ENCODE peak calls at places on chromosomes 13 and 19, in six cellular contexts. One of them, this sample, is unnamed.

GRCh38 chr19:11198769-11199469 is 1.6 kb upstream of the KANK2 start:
- DNase-seq in mucosa of descending colon: no peak
- DNase-seq in epithelial cell of proximal tubule: no peak
- DNase-seq in omental fat pad: no peak
- DNase-seq in psoas muscle: peak
- DNase-seq in cardiac muscle cell: no peak
- DNase-seq in this sample: no peak

GRCh38 chr13:101892296-101892695 is 439.8 kb downstream of the ITGBL1 start:
- DNase-seq in mucosa of descending colon: no peak
- DNase-seq in epithelial cell of proximal tubule: peak
- DNase-seq in omental fat pad: no peak
- DNase-seq in psoas muscle: no peak
- DNase-seq in cardiac muscle cell: no peak
- DNase-seq in this sample: no peak

GRCh38 chr19:50324331-50324730 is 4.8 kb downstream of the KCNC3 start:
- DNase-seq in mucosa of descending colon: no peak
- DNase-seq in epithelial cell of proximal tubule: no peak
- DNase-seq in omental fat pad: no peak
- DNase-seq in psoas muscle: peak
- DNase-seq in cardiac muscle cell: no peak
- DNase-seq in this sample: no peak

GRCh38 chr19:5785423-5785822 is 877 bp upstream of the PRR22 start:
- DNase-seq in mucosa of descending colon: no peak
- DNase-seq in epithelial cell of proximal tubule: no peak
- DNase-seq in omental fat pad: no peak
- DNase-seq in psoas muscle: no peak
- DNase-seq in cardiac muscle cell: no peak
- DNase-seq in this sample: no peak

GRCh38 chr19:18594096-18594823 is 5.7 kb downstream of the REX1BD start:
- DNase-seq in mucosa of descending colon: peak
- DNase-seq in epithelial cell of proximal tubule: no peak
- DNase-seq in omental fat pad: no peak
- DNase-seq in psoas muscle: peak
- DNase-seq in cardiac muscle cell: peak
- DNase-seq in this sample: peak

GRCh38 chr13:100290165-100290801 is 201.4 kb downstream of the PCCA start:
- DNase-seq in mucosa of descending colon: no peak
- DNase-seq in epithelial cell of proximal tubule: no peak
- DNase-seq in omental fat pad: no peak
- DNase-seq in psoas muscle: no peak
- DNase-seq in cardiac muscle cell: no peak
- DNase-seq in this sample: no peak

GRCh38 chr19:43656436-43656835 is 13.5 kb downstream of the PLAUR start:
- DNase-seq in mucosa of descending colon: no peak
- DNase-seq in epithelial cell of proximal tubule: no peak
- DNase-seq in omental fat pad: no peak
- DNase-seq in psoas muscle: no peak
- DNase-seq in cardiac muscle cell: no peak
- DNase-seq in this sample: no peak

GRCh38 chr19:14475251-14476073 is at the start of gene PTGER1:
- DNase-seq in mucosa of descending colon: peak
- DNase-seq in epithelial cell of proximal tubule: no peak
- DNase-seq in omental fat pad: no peak
- DNase-seq in psoas muscle: no peak
- DNase-seq in cardiac muscle cell: peak
- DNase-seq in this sample: no peak

GRCh38 chr19:48332662-48333466 is 7.5 kb downstream of the EMP3 start:
- DNase-seq in mucosa of descending colon: peak
- DNase-seq in epithelial cell of proximal tubule: peak
- DNase-seq in omental fat pad: peak
- DNase-seq in psoas muscle: peak
- DNase-seq in cardiac muscle cell: peak
- DNase-seq in this sample: peak

GRCh38 chr13:63110431-63110830 is 1694.8 kb upstream of the PCDH20 start:
- DNase-seq in mucosa of descending colon: no peak
- DNase-seq in epithelial cell of proximal tubule: no peak
- DNase-seq in omental fat pad: no peak
- DNase-seq in psoas muscle: no peak
- DNase-seq in cardiac muscle cell: no peak
- DNase-seq in this sample: no peak

GRCh38 chr13:73228546-73228945 is 169.7 kb downstream of the KLF5 start:
- DNase-seq in mucosa of descending colon: no peak
- DNase-seq in epithelial cell of proximal tubule: no peak
- DNase-seq in omental fat pad: no peak
- DNase-seq in psoas muscle: no peak
- DNase-seq in cardiac muscle cell: no peak
- DNase-seq in this sample: no peak

GRCh38 chr19:39398297-39398864 is 7.2 kb downstream of the MED29 start:
- DNase-seq in mucosa of descending colon: peak
- DNase-seq in epithelial cell of proximal tubule: no peak
- DNase-seq in omental fat pad: no peak
- DNase-seq in psoas muscle: peak
- DNase-seq in cardiac muscle cell: no peak
- DNase-seq in this sample: no peak

GRCh38 chr13:112469071-112469745 is 93.1 kb downstream of the SPACA7 start:
- DNase-seq in mucosa of descending colon: no peak
- DNase-seq in epithelial cell of proximal tubule: no peak
- DNase-seq in omental fat pad: no peak
- DNase-seq in psoas muscle: no peak
- DNase-seq in cardiac muscle cell: no peak
- DNase-seq in this sample: no peak

GRCh38 chr13:73337511-73337910 is 278.7 kb downstream of the KLF5 start:
- DNase-seq in mucosa of descending colon: no peak
- DNase-seq in epithelial cell of proximal tubule: no peak
- DNase-seq in omental fat pad: no peak
- DNase-seq in psoas muscle: no peak
- DNase-seq in cardiac muscle cell: no peak
- DNase-seq in this sample: no peak

GRCh38 chr19:29872224-29872731 is 60.5 kb downstream of the CCNE1 start:
- DNase-seq in mucosa of descending colon: no peak
- DNase-seq in epithelial cell of proximal tubule: no peak
- DNase-seq in omental fat pad: no peak
- DNase-seq in psoas muscle: no peak
- DNase-seq in cardiac muscle cell: peak
- DNase-seq in this sample: no peak

GRCh38 chr19:29873024-29873800 is 61.4 kb downstream of the CCNE1 start:
- DNase-seq in mucosa of descending colon: peak
- DNase-seq in epithelial cell of proximal tubule: no peak
- DNase-seq in omental fat pad: peak
- DNase-seq in psoas muscle: peak
- DNase-seq in cardiac muscle cell: peak
- DNase-seq in this sample: peak

GRCh38 chr19:29875931-29876330 is 64.1 kb downstream of the CCNE1 start:
- DNase-seq in mucosa of descending colon: no peak
- DNase-seq in epithelial cell of proximal tubule: no peak
- DNase-seq in omental fat pad: no peak
- DNase-seq in psoas muscle: no peak
- DNase-seq in cardiac muscle cell: no peak
- DNase-seq in this sample: no peak

GRCh38 chr19:29876414-29876813 is 64.6 kb downstream of the CCNE1 start:
- DNase-seq in mucosa of descending colon: no peak
- DNase-seq in epithelial cell of proximal tubule: no peak
- DNase-seq in omental fat pad: no peak
- DNase-seq in psoas muscle: no peak
- DNase-seq in cardiac muscle cell: no peak
- DNase-seq in this sample: no peak

GRCh38 chr19:29873801-29874575 is 62.2 kb downstream of the CCNE1 start:
- DNase-seq in mucosa of descending colon: no peak
- DNase-seq in epithelial cell of proximal tubule: no peak
- DNase-seq in omental fat pad: no peak
- DNase-seq in psoas muscle: no peak
- DNase-seq in cardiac muscle cell: no peak
- DNase-seq in this sample: no peak
- TF ChIP-seq CTCF in mucosa of descending colon: no peak
- TF ChIP-seq CTCF in epithelial cell of proximal tubule: no peak
- TF ChIP-seq CTCF in omental fat pad: no peak
- TF ChIP-seq CTCF in psoas muscle: no peak
- TF ChIP-seq CTCF in cardiac muscle cell: peak
- TF ChIP-seq CTCF in this sample: no peak

GRCh38 chr13:46605089-46605488 is 52.1 kb downstream of the LRCH1 start:
- DNase-seq in mucosa of descending colon: no peak
- DNase-seq in epithelial cell of proximal tubule: no peak
- DNase-seq in omental fat pad: no peak
- DNase-seq in psoas muscle: no peak
- DNase-seq in cardiac muscle cell: no peak
- DNase-seq in this sample: no peak

GRCh38 chr13:46600943-46601311 is 48.0 kb downstream of the LRCH1 start:
- DNase-seq in mucosa of descending colon: no peak
- DNase-seq in epithelial cell of proximal tubule: no peak
- DNase-seq in omental fat pad: no peak
- DNase-seq in psoas muscle: no peak
- DNase-seq in cardiac muscle cell: no peak
- DNase-seq in this sample: no peak

GRCh38 chr13:46602531-46602930 is 49.6 kb downstream of the LRCH1 start:
- DNase-seq in mucosa of descending colon: no peak
- DNase-seq in epithelial cell of proximal tubule: no peak
- DNase-seq in omental fat pad: no peak
- DNase-seq in psoas muscle: no peak
- DNase-seq in cardiac muscle cell: no peak
- DNase-seq in this sample: no peak

GRCh38 chr13:46604226-46604968 is 51.4 kb downstream of the LRCH1 start:
- DNase-seq in mucosa of descending colon: no peak
- DNase-seq in epithelial cell of proximal tubule: no peak
- DNase-seq in omental fat pad: no peak
- DNase-seq in psoas muscle: no peak
- DNase-seq in cardiac muscle cell: no peak
- DNase-seq in this sample: no peak

GRCh38 chr13:46603165-46603603 is 50.2 kb downstream of the LRCH1 start:
- DNase-seq in mucosa of descending colon: no peak
- DNase-seq in epithelial cell of proximal tubule: no peak
- DNase-seq in omental fat pad: no peak
- DNase-seq in psoas muscle: no peak
- DNase-seq in cardiac muscle cell: no peak
- DNase-seq in this sample: no peak
- TF ChIP-seq CTCF in mucosa of descending colon: no peak
- TF ChIP-seq CTCF in epithelial cell of proximal tubule: peak
- TF ChIP-seq CTCF in omental fat pad: no peak
- TF ChIP-seq CTCF in psoas muscle: no peak
- TF ChIP-seq CTCF in cardiac muscle cell: peak
- TF ChIP-seq CTCF in this sample: peak

DNA sequence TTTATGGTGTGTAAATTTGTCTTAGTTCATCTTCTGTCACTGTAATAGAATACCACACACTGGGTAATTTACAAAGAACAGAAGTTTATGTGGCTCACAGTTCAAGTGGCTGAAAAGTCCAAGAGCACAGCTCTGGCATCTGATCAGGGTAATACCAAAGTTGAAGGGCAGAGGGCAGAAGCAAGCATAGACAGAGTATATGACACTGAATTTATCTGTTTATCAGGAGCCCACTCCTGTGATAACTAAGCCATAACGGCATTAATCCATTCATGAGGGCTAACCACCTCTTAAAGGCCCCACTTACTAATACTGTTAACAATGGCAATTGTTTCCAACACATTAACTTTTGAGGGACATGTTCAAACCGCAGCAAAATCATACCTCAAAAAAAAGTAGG is 4.0 kb upstream of the RFXAP start:
- DNase-seq in mucosa of descending colon: no peak
- DNase-seq in epithelial cell of proximal tubule: no peak
- DNase-seq in omental fat pad: no peak
- DNase-seq in psoas muscle: no peak
- DNase-seq in cardiac muscle cell: no peak
- DNase-seq in this sample: no peak
- TF ChIP-seq CTCF in mucosa of descending colon: no peak
- TF ChIP-seq CTCF in epithelial cell of proximal tubule: peak
- TF ChIP-seq CTCF in omental fat pad: no peak
- TF ChIP-seq CTCF in psoas muscle: no peak
- TF ChIP-seq CTCF in cardiac muscle cell: peak
- TF ChIP-seq CTCF in this sample: peak

GRCh38 chr13:98827449-98827848 is 75.0 kb upstream of the SLC15A1 start:
- DNase-seq in mucosa of descending colon: no peak
- DNase-seq in epithelial cell of proximal tubule: no peak
- DNase-seq in omental fat pad: no peak
- DNase-seq in psoas muscle: no peak
- DNase-seq in cardiac muscle cell: peak
- DNase-seq in this sample: no peak

GRCh38 chr13:98825659-98826058 is 73.2 kb upstream of the SLC15A1 start:
- DNase-seq in mucosa of descending colon: no peak
- DNase-seq in epithelial cell of proximal tubule: no peak
- DNase-seq in omental fat pad: no peak
- DNase-seq in psoas muscle: no peak
- DNase-seq in cardiac muscle cell: no peak
- DNase-seq in this sample: no peak

GRCh38 chr13:98826156-98826555 is 73.7 kb upstream of the SLC15A1 start:
- DNase-seq in mucosa of descending colon: no peak
- DNase-seq in epithelial cell of proximal tubule: no peak
- DNase-seq in omental fat pad: no peak
- DNase-seq in psoas muscle: no peak
- DNase-seq in cardiac muscle cell: no peak
- DNase-seq in this sample: no peak

GRCh38 chr13:98828614-98829013 is 76.1 kb upstream of the SLC15A1 start:
- DNase-seq in mucosa of descending colon: no peak
- DNase-seq in epithelial cell of proximal tubule: no peak
- DNase-seq in omental fat pad: no peak
- DNase-seq in psoas muscle: no peak
- DNase-seq in cardiac muscle cell: no peak
- DNase-seq in this sample: no peak

DNA sequence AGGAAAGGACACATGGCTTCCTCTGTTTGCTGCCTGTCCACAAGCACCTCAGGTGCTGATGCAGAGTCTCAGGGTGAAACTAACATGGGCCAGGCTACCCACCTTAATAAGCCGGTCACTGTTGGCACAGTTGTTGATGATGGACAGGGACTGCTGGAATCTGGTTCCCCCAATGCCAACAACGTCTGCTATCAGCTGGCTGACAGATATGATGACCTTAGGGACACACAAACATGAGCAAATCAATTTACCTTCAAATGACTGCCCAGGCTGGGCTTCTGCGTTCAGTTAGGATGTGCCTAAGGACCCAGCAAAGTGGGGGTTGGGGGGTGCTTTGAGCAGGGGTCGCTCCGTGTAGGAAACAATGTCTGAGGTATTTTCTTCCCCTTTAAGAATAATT is 77.1 kb upstream of the SLC15A1 start:
- DNase-seq in mucosa of descending colon: no peak
- DNase-seq in epithelial cell of proximal tubule: no peak
- DNase-seq in omental fat pad: no peak
- DNase-seq in psoas muscle: no peak
- DNase-seq in cardiac muscle cell: no peak
- DNase-seq in this sample: no peak
- TF ChIP-seq CTCF in mucosa of descending colon: no peak
- TF ChIP-seq CTCF in epithelial cell of proximal tubule: no peak
- TF ChIP-seq CTCF in omental fat pad: no peak
- TF ChIP-seq CTCF in psoas muscle: no peak
- TF ChIP-seq CTCF in cardiac muscle cell: no peak
- TF ChIP-seq CTCF in this sample: no peak

DNA sequence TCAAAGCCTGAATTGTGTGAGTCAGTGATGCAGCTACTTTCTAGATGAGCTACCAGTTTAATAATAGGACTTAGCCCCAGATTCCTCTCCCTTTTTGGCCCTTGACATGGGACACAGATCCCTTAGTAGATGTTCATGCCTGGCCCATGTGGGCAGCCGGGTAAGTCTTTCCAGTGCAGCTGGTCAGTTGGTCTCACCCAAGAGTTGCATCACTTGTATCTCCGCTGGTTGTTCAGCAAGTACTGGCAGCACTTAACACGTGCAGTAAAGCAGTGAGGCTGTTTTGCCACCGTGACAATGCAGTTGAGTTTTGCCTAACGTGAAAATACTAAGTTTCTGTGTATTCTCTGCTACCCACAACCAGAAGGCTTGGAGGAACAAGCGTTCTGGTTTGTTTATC is 50.1 kb downstream of the ARHGEF7 start:
- DNase-seq in mucosa of descending colon: no peak
- DNase-seq in epithelial cell of proximal tubule: no peak
- DNase-seq in omental fat pad: no peak
- DNase-seq in psoas muscle: peak
- DNase-seq in cardiac muscle cell: no peak
- DNase-seq in this sample: no peak
- TF ChIP-seq CTCF in mucosa of descending colon: no peak
- TF ChIP-seq CTCF in epithelial cell of proximal tubule: no peak
- TF ChIP-seq CTCF in omental fat pad: no peak
- TF ChIP-seq CTCF in psoas muscle: no peak
- TF ChIP-seq CTCF in cardiac muscle cell: no peak
- TF ChIP-seq CTCF in this sample: no peak